ENCODE peak calls at places on chromosomes 1 and 21, in four cellular contexts. One of them, this sample, is unnamed.

GRCh38 chr1:246497331-246497915 is 9.7 kb downstream of the SMYD3 start:
- DNase-seq in ELR: peak; percentile 85
- DNase-seq in SW 1271: peak; percentile 88
- DNase-seq in glutamatergic neuron: no peak
- DNase-seq in this sample: peak; percentile 68

GRCh38 chr21:34875830-34876229 is 173.3 kb downstream of the RUNX1 start:
- DNase-seq in ELR: no peak
- DNase-seq in SW 1271: no peak
- DNase-seq in glutamatergic neuron: no peak
- DNase-seq in this sample: no peak

GRCh38 chr1:221350091-221350490 is 391.8 kb downstream of the DUSP10 start:
- DNase-seq in ELR: no peak
- DNase-seq in SW 1271: no peak
- DNase-seq in glutamatergic neuron: no peak
- DNase-seq in this sample: no peak

GRCh38 chr1:22654692-22655091 is 1.7 kb downstream of the C1QB start:
- DNase-seq in ELR: peak; percentile 35
- DNase-seq in SW 1271: no peak
- DNase-seq in glutamatergic neuron: no peak
- DNase-seq in this sample: no peak

GRCh38 chr1:160168609-160169369 is 17.4 kb downstream of the ATP1A4 start:
- DNase-seq in ELR: no peak
- DNase-seq in SW 1271: no peak
- DNase-seq in glutamatergic neuron: no peak
- DNase-seq in this sample: no peak

GRCh38 chr1:4485878-4486277 is 168.5 kb upstream of the AJAP1 start:
- DNase-seq in ELR: no peak
- DNase-seq in SW 1271: no peak
- DNase-seq in glutamatergic neuron: no peak
- DNase-seq in this sample: no peak

GRCh38 chr21:40143822-40144525 is 276.7 kb downstream of the PCP4 start:
- DNase-seq in ELR: peak; percentile 41
- DNase-seq in SW 1271: peak; percentile 13
- DNase-seq in glutamatergic neuron: peak; percentile 81
- DNase-seq in this sample: peak; percentile 56

GRCh38 chr1:199272690-199273089 is 633.9 kb downstream of the PTPRC start:
- DNase-seq in ELR: peak; percentile 97
- DNase-seq in SW 1271: peak; percentile 93
- DNase-seq in glutamatergic neuron: no peak
- DNase-seq in this sample: peak; percentile 99

GRCh38 chr21:45208627-45208951 is 79.1 kb downstream of the POFUT2 start:
- DNase-seq in ELR: peak; percentile 65
- DNase-seq in SW 1271: no peak
- DNase-seq in glutamatergic neuron: no peak
- DNase-seq in this sample: peak; percentile 40

GRCh38 chr1:209080170-209080781 is 503.2 kb upstream of the CAMK1G start:
- DNase-seq in ELR: peak; percentile 89
- DNase-seq in SW 1271: peak; percentile 65
- DNase-seq in glutamatergic neuron: no peak
- DNase-seq in this sample: peak; percentile 84

GRCh38 chr1:107782192-107782845 is 182.7 kb downstream of the VAV3 start:
- DNase-seq in ELR: peak; percentile 63
- DNase-seq in SW 1271: peak; percentile 40
- DNase-seq in glutamatergic neuron: no peak
- DNase-seq in this sample: peak; percentile 50